ENCODE peak calls at places on chromosomes 3 and 15, in eight cellular contexts. A is heart left ventricle, Z is A549, L is GM12892, V is right lobe of liver, J is ovary, P is uterus, B is breast epithelium. O is an unnamed sample.

GRCh38 chr3:195699860-195700259 is 20.9 kb upstream of the MUC20 start:
- DNase-seq in L (no peak), Z (no peak), B (no peak), A (no peak), J (no peak), V (no peak), P (no peak), O (peak)

GRCh38 chr15:81297580-81298575 is 26.1 kb downstream of the STARD5 start:
- DNase-seq in Z (no peak), B (no peak), P (no peak), J (no peak), V (no peak), L (no peak), A (no peak), O (peak)

GRCh38 chr15:61169904-61170695 is 59.0 kb downstream of the RORA start:
- DNase-seq in B (no peak), L (no peak), P (no peak), A (no peak), J (no peak), Z (no peak), V (no peak), O (no peak)

GRCh38 chr15:35142578-35142977 is 57.5 kb upstream of the NANOGP8 start:
- DNase-seq in V (no peak), Z (no peak), L (no peak), A (no peak), P (no peak), B (no peak), J (no peak), O (no peak)

GRCh38 chr15:77547801-77548607 is 84.7 kb downstream of the LINGO1 start:
- DNase-seq in Z (no peak), V (no peak), J (no peak), P (no peak), A (no peak), L (no peak), B (no peak), O (peak)

GRCh38 chr3:125383744-125384143 is 8.6 kb upstream of the ZNF148 start:
- DNase-seq in L (no peak), A (no peak), J (no peak), Z (no peak), P (no peak), B (no peak), V (no peak), O (no peak)

GRCh38 chr15:76393614-76394013 is 57.0 kb downstream of the ISL2 start:
- DNase-seq in J (no peak), L (no peak), B (no peak), P (no peak), V (no peak), A (no peak), Z (no peak), O (no peak)

GRCh38 chr3:177150218-177150916 is 46.9 kb downstream of the TBL1XR1 start:
- DNase-seq in J (no peak), Z (no peak), V (no peak), B (no peak), A (no peak), P (no peak), L (no peak), O (no peak)

GRCh38 chr3:155742339-155742980 is 2.4 kb downstream of the PLCH1 start:
- DNase-seq in Z (no peak), B (no peak), L (no peak), A (no peak), P (no peak), J (no peak), V (no peak), O (no peak)

GRCh38 chr3:185759523-185759922 is 65.3 kb downstream of the IGF2BP2 start:
- DNase-seq in V (no peak), Z (no peak), J (no peak), B (no peak), A (no peak), L (no peak), P (no peak), O (no peak)

GRCh38 chr3:4739289-4740236 is 239.7 kb upstream of the BHLHE40 start:
- DNase-seq in L (no peak), P (no peak), B (no peak), V (no peak), J (no peak), A (no peak), Z (no peak), O (no peak)

GRCh38 chr3:137854498-137855285 is 90.6 kb downstream of the SOX14 start:
- DNase-seq in A (no peak), Z (no peak), P (no peak), J (no peak), L (no peak), V (no peak), B (no peak), O (no peak)

GRCh38 chr15:100199711-100200286 is 142.0 kb downstream of the ADAMTS17 start:
- DNase-seq in J (no peak), P (no peak), B (no peak), Z (no peak), L (no peak), A (no peak), V (no peak), O (no peak)

GRCh38 chr15:78175333-78175732 is 26.2 kb downstream of the IDH3A start:
- DNase-seq in A (no peak), P (no peak), J (no peak), B (no peak), Z (no peak), L (no peak), V (no peak), O (no peak)

GRCh38 chr15:48191574-48192225 is at the start of gene CTXN2:
- DNase-seq in J (no peak), B (no peak), Z (no peak), V (no peak), L (no peak), A (no peak), P (no peak), O (no peak)

GRCh38 chr15:53193149-53193548 is 403.0 kb upstream of the ONECUT1 start:
- DNase-seq in L (no peak), V (no peak), P (no peak), A (no peak), J (no peak), Z (no peak), B (no peak), O (no peak)

DNA sequence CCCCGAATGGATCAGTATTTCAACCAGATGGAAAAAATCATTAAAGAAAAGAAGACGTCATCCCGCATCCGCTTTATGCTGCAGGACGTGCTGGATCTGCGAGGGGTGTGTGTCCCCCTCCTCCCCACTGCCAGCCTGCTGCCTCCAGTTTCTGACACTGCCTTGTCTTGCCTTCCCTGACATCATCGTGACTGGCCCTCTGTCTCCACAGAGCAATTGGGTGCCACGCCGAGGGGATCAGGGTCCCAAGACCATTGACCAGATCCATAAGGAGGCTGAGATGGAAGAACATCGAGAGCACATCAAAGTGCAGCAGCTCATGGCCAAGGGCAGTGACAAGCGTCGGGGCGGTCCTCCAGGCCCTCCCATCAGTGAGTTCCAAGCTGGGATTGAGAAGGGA is 10.9 kb downstream of the EIF4G1 start:
- DNase-seq in B (no peak), P (no peak), V (no peak), L (no peak), Z (no peak), A (no peak), J (no peak), O (no peak)
- TF ChIP-seq POLR2A in B (no peak), P (no peak), V (no peak), L (no peak), Z (no peak), A (no peak), J (no peak), O (no peak)

GRCh38 chr3:150703756-150704344 is at the start of gene ERICH6:
- DNase-seq in P (peak), L (peak), Z (peak), J (peak), V (peak), A (peak), B (peak), O (peak)
- TF ChIP-seq POLR2A in P (peak), L (peak), Z (peak), J (peak), V (peak), A (no peak), B (peak), O (no peak)

GRCh38 chr15:31214158-31214863 is 112.3 kb upstream of the KLF13 start:
- DNase-seq in V (no peak), J (no peak), Z (no peak), B (no peak), A (no peak), L (no peak), P (no peak), O (no peak)

GRCh38 chr15:31216210-31216911 is 110.3 kb upstream of the KLF13 start:
- DNase-seq in P (peak), Z (peak), J (peak), V (peak), A (peak), B (peak), L (peak), O (peak)

GRCh38 chr15:31214864-31215489 is 111.7 kb upstream of the KLF13 start:
- DNase-seq in L (no peak), A (peak), Z (no peak), P (peak), J (no peak), V (peak), B (no peak), O (peak)

GRCh38 chr15:31217067-31217466 is 109.6 kb upstream of the KLF13 start:
- DNase-seq in A (no peak), Z (no peak), L (no peak), P (no peak), B (no peak), J (no peak), V (no peak), O (no peak)

GRCh38 chr15:31215490-31216209 is 111.0 kb upstream of the KLF13 start:
- DNase-seq in B (peak), V (peak), A (peak), J (peak), Z (peak), L (peak), P (peak), O (peak)
- TF ChIP-seq POLR2A in B (no peak), V (peak), A (no peak), J (no peak), Z (peak), L (peak), P (peak), O (peak)

GRCh38 chr15:74243431-74243830 is 7.3 kb downstream of the CCDC33 start:
- DNase-seq in V (no peak), L (no peak), B (no peak), P (no peak), A (no peak), Z (no peak), J (no peak), O (no peak)
- TF ChIP-seq POLR2A in V (no peak), L (no peak), B (no peak), P (no peak), A (no peak), Z (no peak), J (no peak), O (no peak)